ENCODE peak calls at places on chromosome 12, in eight cellular contexts. One of them, this sample, is unnamed.
A peak's percentile ranks its signal among the peaks of the same experiment; 100 is the strongest.

GRCh38 chr12:31954925-31955678 is 4.1 kb upstream of the RESF1 start:
- DNase-seq in IMR-90: no peak
- DNase-seq in lung: no peak
- DNase-seq in colonic mucosa: no peak
- DNase-seq in cardiac muscle cell: no peak
- DNase-seq in breast epithelium: no peak
- DNase-seq in CD8-positive, alpha-beta T cell: no peak
- DNase-seq in body of pancreas: no peak
- DNase-seq in this sample: no peak

GRCh38 chr12:115261691-115262398 is 577.9 kb upstream of the TBX3 start:
- DNase-seq in IMR-90: peak; percentile 10
- DNase-seq in lung: no peak
- DNase-seq in colonic mucosa: peak; percentile 80
- DNase-seq in cardiac muscle cell: no peak
- DNase-seq in breast epithelium: no peak
- DNase-seq in CD8-positive, alpha-beta T cell: no peak
- DNase-seq in body of pancreas: no peak
- DNase-seq in this sample: no peak

GRCh38 chr12:2613674-2614073 is 181.1 kb upstream of the FKBP4 start:
- DNase-seq in IMR-90: peak; percentile 99
- DNase-seq in lung: no peak
- DNase-seq in colonic mucosa: no peak
- DNase-seq in cardiac muscle cell: no peak
- DNase-seq in breast epithelium: no peak
- DNase-seq in CD8-positive, alpha-beta T cell: no peak
- DNase-seq in body of pancreas: peak; percentile 16
- DNase-seq in this sample: no peak

GRCh38 chr12:20695232-20695631 is at the start of gene SLCO1C1:
- DNase-seq in IMR-90: no peak
- DNase-seq in lung: no peak
- DNase-seq in colonic mucosa: no peak
- DNase-seq in cardiac muscle cell: no peak
- DNase-seq in breast epithelium: no peak
- DNase-seq in CD8-positive, alpha-beta T cell: no peak
- DNase-seq in body of pancreas: no peak
- DNase-seq in this sample: no peak

GRCh38 chr12:15037091-15037723 is 64.4 kb downstream of the PDE6H start:
- DNase-seq in IMR-90: no peak
- DNase-seq in lung: no peak
- DNase-seq in colonic mucosa: no peak
- DNase-seq in cardiac muscle cell: no peak
- DNase-seq in breast epithelium: no peak
- DNase-seq in CD8-positive, alpha-beta T cell: no peak
- DNase-seq in body of pancreas: no peak
- DNase-seq in this sample: no peak

GRCh38 chr12:69243099-69244084 is 4.0 kb downstream of the CPSF6 start:
- DNase-seq in IMR-90: no peak
- DNase-seq in lung: no peak
- DNase-seq in colonic mucosa: no peak
- DNase-seq in cardiac muscle cell: no peak
- DNase-seq in breast epithelium: no peak
- DNase-seq in CD8-positive, alpha-beta T cell: peak; percentile 19
- DNase-seq in body of pancreas: no peak
- DNase-seq in this sample: no peak

GRCh38 chr12:49524660-49525324 is 14.0 kb upstream of the KCNH3 start:
- DNase-seq in IMR-90: no peak
- DNase-seq in lung: no peak
- DNase-seq in colonic mucosa: no peak
- DNase-seq in cardiac muscle cell: no peak
- DNase-seq in breast epithelium: no peak
- DNase-seq in CD8-positive, alpha-beta T cell: no peak
- DNase-seq in body of pancreas: peak; percentile 65
- DNase-seq in this sample: no peak

GRCh38 chr12:69154585-69155363 is 84.6 kb upstream of the CPSF6 start:
- DNase-seq in IMR-90: peak; percentile 50
- DNase-seq in lung: peak; percentile 72
- DNase-seq in colonic mucosa: peak; percentile 79
- DNase-seq in cardiac muscle cell: peak; percentile 85
- DNase-seq in breast epithelium: peak; percentile 58
- DNase-seq in CD8-positive, alpha-beta T cell: peak; percentile 72
- DNase-seq in body of pancreas: peak; percentile 80
- DNase-seq in this sample: peak; percentile 78

GRCh38 chr12:53097564-53098353 is at the start of gene IGFBP6:
- DNase-seq in IMR-90: peak; percentile 34
- DNase-seq in lung: no peak
- DNase-seq in colonic mucosa: peak; percentile 62
- DNase-seq in cardiac muscle cell: peak; percentile 69
- DNase-seq in breast epithelium: no peak
- DNase-seq in CD8-positive, alpha-beta T cell: peak; percentile 54
- DNase-seq in body of pancreas: peak; percentile 57
- DNase-seq in this sample: peak; percentile 66
- H3K27ac ChIP-seq in IMR-90: peak within 1 kb of the TSS; percentile 94
- H3K27ac ChIP-seq in lung: peak within 1 kb of the TSS; percentile 82
- H3K27ac ChIP-seq in colonic mucosa: peak within 1 kb of the TSS; percentile 69
- H3K27ac ChIP-seq in cardiac muscle cell: no peak within 1 kb of the TSS
- H3K27ac ChIP-seq in breast epithelium: peak within 1 kb of the TSS; percentile 96
- H3K27ac ChIP-seq in CD8-positive, alpha-beta T cell: no peak within 1 kb of the TSS
- H3K27ac ChIP-seq in body of pancreas: peak within 1 kb of the TSS; percentile 68
- H3K27ac ChIP-seq in this sample: peak within 1 kb of the TSS; percentile 51

GRCh38 chr12:132218915-132219314 is 74.7 kb downstream of the NOC4L start:
- DNase-seq in IMR-90: no peak
- DNase-seq in lung: no peak
- DNase-seq in colonic mucosa: no peak
- DNase-seq in cardiac muscle cell: peak; percentile 42
- DNase-seq in breast epithelium: no peak
- DNase-seq in CD8-positive, alpha-beta T cell: peak; percentile 65
- DNase-seq in body of pancreas: peak; percentile 13
- DNase-seq in this sample: peak; percentile 56

GRCh38 chr12:132219323-132219722 is 75.1 kb downstream of the NOC4L start:
- DNase-seq in IMR-90: no peak
- DNase-seq in lung: no peak
- DNase-seq in colonic mucosa: no peak
- DNase-seq in cardiac muscle cell: no peak
- DNase-seq in breast epithelium: no peak
- DNase-seq in CD8-positive, alpha-beta T cell: no peak
- DNase-seq in body of pancreas: no peak
- DNase-seq in this sample: peak; percentile 85

GRCh38 chr12:132217371-132217770 is 73.1 kb downstream of the NOC4L start:
- DNase-seq in IMR-90: no peak
- DNase-seq in lung: no peak
- DNase-seq in colonic mucosa: no peak
- DNase-seq in cardiac muscle cell: no peak
- DNase-seq in breast epithelium: no peak
- DNase-seq in CD8-positive, alpha-beta T cell: no peak
- DNase-seq in body of pancreas: no peak
- DNase-seq in this sample: no peak

GRCh38 chr12:132217800-132218518 is 73.7 kb downstream of the NOC4L start:
- DNase-seq in IMR-90: no peak
- DNase-seq in lung: no peak
- DNase-seq in colonic mucosa: no peak
- DNase-seq in cardiac muscle cell: no peak
- DNase-seq in breast epithelium: no peak
- DNase-seq in CD8-positive, alpha-beta T cell: peak; percentile 4
- DNase-seq in body of pancreas: no peak
- DNase-seq in this sample: no peak

GRCh38 chr12:132218519-132218860 is 74.2 kb downstream of the NOC4L start:
- DNase-seq in IMR-90: no peak
- DNase-seq in lung: no peak
- DNase-seq in colonic mucosa: no peak
- DNase-seq in cardiac muscle cell: no peak
- DNase-seq in breast epithelium: no peak
- DNase-seq in CD8-positive, alpha-beta T cell: peak; percentile 7
- DNase-seq in body of pancreas: no peak
- DNase-seq in this sample: no peak
- H3K36me3 ChIP-seq in IMR-90: no peaks in the 10 kb centered on the region
- H3K36me3 ChIP-seq in lung: no peaks in the 10 kb centered on the region
- H3K36me3 ChIP-seq in colonic mucosa: no peaks in the 10 kb centered on the region
- H3K36me3 ChIP-seq in cardiac muscle cell: no peaks in the 10 kb centered on the region
- H3K36me3 ChIP-seq in breast epithelium: no peaks in the 10 kb centered on the region
- H3K36me3 ChIP-seq in CD8-positive, alpha-beta T cell: no peaks in the 10 kb centered on the region
- H3K36me3 ChIP-seq in body of pancreas: no peaks in the 10 kb centered on the region
- H3K36me3 ChIP-seq in this sample: no peaks in the 10 kb centered on the region

GRCh38 chr12:53380797-53381738 is 1.1 kb downstream of the SP1 start:
- DNase-seq in IMR-90: peak; percentile 57
- DNase-seq in lung: no peak
- DNase-seq in colonic mucosa: no peak
- DNase-seq in cardiac muscle cell: no peak
- DNase-seq in breast epithelium: no peak
- DNase-seq in CD8-positive, alpha-beta T cell: no peak
- DNase-seq in body of pancreas: no peak
- DNase-seq in this sample: no peak

GRCh38 chr12:53381739-53382630 is 2.0 kb downstream of the SP1 start:
- DNase-seq in IMR-90: peak; percentile 44
- DNase-seq in lung: no peak
- DNase-seq in colonic mucosa: peak; percentile 68
- DNase-seq in cardiac muscle cell: peak; percentile 37
- DNase-seq in breast epithelium: no peak
- DNase-seq in CD8-positive, alpha-beta T cell: peak; percentile 53
- DNase-seq in body of pancreas: peak; percentile 77
- DNase-seq in this sample: peak; percentile 24

GRCh38 chr12:53380104-53380796 is at the start of gene SP1:
- DNase-seq in IMR-90: peak; percentile 93
- DNase-seq in lung: peak; percentile 89
- DNase-seq in colonic mucosa: peak; percentile 92
- DNase-seq in cardiac muscle cell: peak; percentile 94
- DNase-seq in breast epithelium: peak; percentile 90
- DNase-seq in CD8-positive, alpha-beta T cell: peak; percentile 83
- DNase-seq in body of pancreas: peak; percentile 95
- DNase-seq in this sample: peak; percentile 89

GRCh38 chr12:53379389-53380103 is 430 bp upstream of the SP1 start:
- DNase-seq in IMR-90: peak; percentile 100
- DNase-seq in lung: peak; percentile 99
- DNase-seq in colonic mucosa: peak; percentile 100
- DNase-seq in cardiac muscle cell: peak; percentile 100
- DNase-seq in breast epithelium: peak; percentile 99
- DNase-seq in CD8-positive, alpha-beta T cell: peak; percentile 99
- DNase-seq in body of pancreas: peak; percentile 100
- DNase-seq in this sample: peak; percentile 99

DNA sequence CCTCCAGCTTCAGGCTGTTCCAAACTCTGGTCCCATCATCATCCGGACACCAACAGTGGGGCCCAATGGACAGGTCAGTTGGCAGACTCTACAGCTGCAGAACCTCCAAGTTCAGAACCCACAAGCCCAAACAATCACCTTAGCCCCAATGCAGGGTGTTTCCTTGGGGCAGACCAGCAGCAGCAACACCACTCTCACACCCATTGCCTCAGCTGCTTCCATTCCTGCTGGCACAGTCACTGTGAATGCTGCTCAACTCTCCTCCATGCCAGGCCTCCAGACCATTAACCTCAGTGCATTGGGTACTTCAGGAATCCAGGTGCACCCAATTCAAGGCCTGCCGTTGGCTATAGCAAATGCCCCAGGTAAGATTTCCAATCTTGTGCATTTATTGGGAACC is 3.3 kb downstream of the SP1 start:
- DNase-seq in IMR-90: no peak
- DNase-seq in lung: no peak
- DNase-seq in colonic mucosa: no peak
- DNase-seq in cardiac muscle cell: no peak
- DNase-seq in breast epithelium: no peak
- DNase-seq in CD8-positive, alpha-beta T cell: no peak
- DNase-seq in body of pancreas: no peak
- DNase-seq in this sample: no peak
- H3K4me1 ChIP-seq in IMR-90: peaks cover 17% of the 10 kb centered on the region
- H3K4me1 ChIP-seq in lung: peaks cover 16% of the 10 kb centered on the region
- H3K4me1 ChIP-seq in colonic mucosa: peaks cover 44% of the 10 kb centered on the region
- H3K4me1 ChIP-seq in cardiac muscle cell: peaks cover 24% of the 10 kb centered on the region
- H3K4me1 ChIP-seq in breast epithelium: peaks cover 15% of the 10 kb centered on the region
- H3K4me1 ChIP-seq in CD8-positive, alpha-beta T cell: peaks cover 72% of the 10 kb centered on the region
- H3K4me1 ChIP-seq in body of pancreas: peaks cover 83% of the 10 kb centered on the region
- H3K4me1 ChIP-seq in this sample: peaks cover 7% of the 10 kb centered on the region

GRCh38 chr12:10205251-10205807 is 7.3 kb upstream of the GABARAPL1 start:
- DNase-seq in IMR-90: peak; percentile 53
- DNase-seq in lung: no peak
- DNase-seq in colonic mucosa: no peak
- DNase-seq in cardiac muscle cell: no peak
- DNase-seq in breast epithelium: no peak
- DNase-seq in CD8-positive, alpha-beta T cell: no peak
- DNase-seq in body of pancreas: no peak
- DNase-seq in this sample: no peak
- H3K27ac ChIP-seq in IMR-90: peak overlapping the region; percentile 85
- H3K27ac ChIP-seq in lung: no peak overlapping the region
- H3K27ac ChIP-seq in colonic mucosa: no peak overlapping the region
- H3K27ac ChIP-seq in cardiac muscle cell: no peak overlapping the region
- H3K27ac ChIP-seq in breast epithelium: no peak overlapping the region
- H3K27ac ChIP-seq in CD8-positive, alpha-beta T cell: no peak overlapping the region
- H3K27ac ChIP-seq in body of pancreas: no peak overlapping the region
- H3K27ac ChIP-seq in this sample: no peak overlapping the region